ENCODE peak calls at places on chromosomes 6 and 20, in four cellular contexts. Q is central memory CD4-positive, alpha-beta T cell; W is upper lobe of right lung; G is kidney glomerular epithelial cell. P is an unnamed sample.

GRCh38 chr20:50695144-50695872 is 4.0 kb upstream of the RIPOR3 start:
- DNase-seq in Q (no peak), W (no peak), G (no peak), P (peak; percentile 39)

GRCh38 chr6:100105138-100105537 is 111.1 kb upstream of the MCHR2 start:
- DNase-seq in Q (no peak), W (no peak), G (no peak), P (no peak)

GRCh38 chr6:54987906-54988305 is 141.3 kb downstream of the FAM83B start:
- DNase-seq in Q (no peak), W (no peak), G (no peak), P (no peak)

GRCh38 chr20:21396045-21396893 is 1.1 kb downstream of the NKX2-4 start:
- DNase-seq in Q (peak; percentile 17), W (peak; percentile 66), G (no peak), P (no peak)

GRCh38 chr20:45857836-45858250 is 429 bp downstream of the ZSWIM3 start:
- DNase-seq in Q (no peak), W (no peak), G (no peak), P (no peak)

GRCh38 chr20:37282558-37282957 is 6.9 kb upstream of the MANBAL start:
- DNase-seq in Q (no peak), W (no peak), G (peak; percentile 29), P (no peak)

GRCh38 chr20:5703542-5704215 is 46.5 kb upstream of the SHLD1 start:
- DNase-seq in Q (no peak), W (no peak), G (no peak), P (no peak)

GRCh38 chr20:36110936-36111445 is 43.5 kb upstream of the EPB41L1 start:
- DNase-seq in Q (no peak), W (no peak), G (no peak), P (no peak)

GRCh38 chr6:47241742-47242482 is 67.8 kb downstream of the TNFRSF21 start:
- DNase-seq in Q (no peak), W (no peak), G (no peak), P (no peak)

GRCh38 chr20:36860811-36861624 is 14.9 kb upstream of the TLDC2 start:
- DNase-seq in Q (no peak), W (no peak), G (no peak), P (no peak)

GRCh38 chr6:3882865-3883264 is 33.7 kb downstream of the FAM50B start:
- DNase-seq in Q (no peak), W (no peak), G (no peak), P (no peak)

GRCh38 chr20:36235892-36236785 is at the start of gene AAR2:
- DNase-seq in Q (peak; percentile 65), W (peak; percentile 89), G (peak; percentile 73), P (peak; percentile 45)

GRCh38 chr6:148561629-148562028 is 185.2 kb upstream of the UST start:
- DNase-seq in Q (no peak), W (no peak), G (no peak), P (no peak)

GRCh38 chr6:151269318-151269995 is 29.7 kb downstream of the AKAP12 start:
- DNase-seq in Q (no peak), W (no peak), G (peak; percentile 22), P (no peak)

GRCh38 chr6:170212051-170212756 is 78.7 kb downstream of the DLL1 start:
- DNase-seq in Q (no peak), W (peak; percentile 53), G (no peak), P (peak; percentile 4)

GRCh38 chr6:8065519-8065911 is 1.3 kb upstream of the BLOC1S5 start:
- DNase-seq in Q (no peak), W (no peak), G (peak; percentile 41), P (no peak)

GRCh38 chr20:38109025-38109541 is 56.0 kb downstream of the TGM2 start:
- DNase-seq in Q (no peak), W (no peak), G (no peak), P (no peak)

GRCh38 chr20:32336918-32337347 is 21.2 kb upstream of the ASXL1 start:
- DNase-seq in Q (no peak), W (no peak), G (peak; percentile 7), P (no peak)

GRCh38 chr20:25346349-25346748 is 44.3 kb downstream of the ABHD12 start:
- DNase-seq in Q (no peak), W (no peak), G (no peak), P (no peak)

GRCh38 chr20:41643504-41643938 is 25.3 kb upstream of the CHD6 start:
- DNase-seq in Q (no peak), W (peak; percentile 71), G (peak; percentile 16), P (no peak)

GRCh38 chr20:35447082-35447789 is 8.2 kb upstream of the CEP250 start:
- DNase-seq in Q (peak; percentile 79), W (peak; percentile 92), G (peak; percentile 43), P (peak; percentile 69)

GRCh38 chr6:80336906-80337305 is 230.4 kb downstream of the BCKDHB start:
- DNase-seq in Q (no peak), W (no peak), G (no peak), P (no peak)

GRCh38 chr6:95723638-95724037 is 146.3 kb downstream of the MANEA start:
- DNase-seq in Q (no peak), W (no peak), G (no peak), P (no peak)

GRCh38 chr6:7528565-7528964 is 12.9 kb upstream of the DSP start:
- DNase-seq in Q (no peak), W (no peak), G (peak; percentile 98), P (no peak)

GRCh38 chr20:58888521-58889333 is 36.2 kb downstream of the GNAS start:
- DNase-seq in Q (peak; percentile 84), W (peak; percentile 93), G (peak; percentile 10), P (peak; percentile 78)

GRCh38 chr6:44332585-44332984 is 9.9 kb upstream of the SPATS1 start:
- DNase-seq in Q (no peak), W (no peak), G (no peak), P (no peak)

GRCh38 chr6:41426438-41426851 is 91.0 kb downstream of the NCR2 start:
- DNase-seq in Q (no peak), W (no peak), G (no peak), P (no peak)

GRCh38 chr20:62583424-62583920 is 58.8 kb upstream of the SLCO4A1 start:
- DNase-seq in Q (no peak), W (no peak), G (no peak), P (no peak)

GRCh38 chr6:140027239-140027638 is 652.8 kb upstream of the CITED2 start:
- DNase-seq in Q (no peak), W (no peak), G (no peak), P (no peak)

GRCh38 chr6:118318648-118319047 is 229.4 kb upstream of the PLN start:
- DNase-seq in Q (no peak), W (no peak), G (no peak), P (no peak)

GRCh38 chr6:29757701-29758293 is 34.6 kb downstream of the HLA-F start:
- DNase-seq in Q (no peak), W (no peak), G (no peak), P (no peak)

GRCh38 chr6:71268710-71269437 is 19.7 kb upstream of the OGFRL1 start:
- DNase-seq in Q (no peak), W (no peak), G (no peak), P (no peak)

GRCh38 chr6:118537579-118537978 is 10.5 kb upstream of the PLN start:
- DNase-seq in Q (no peak), W (no peak), G (peak; percentile 15), P (no peak)

GRCh38 chr6:26157838-26158580 is 70.8 kb downstream of the HFE start:
- DNase-seq in Q (peak; percentile 95), W (peak; percentile 81), G (peak; percentile 99), P (peak; percentile 87)

GRCh38 chr6:118252474-118252873 is 295.6 kb upstream of the PLN start:
- DNase-seq in Q (no peak), W (no peak), G (no peak), P (no peak)

P was measured in breast epithelium.